ENCODE peak calls at places on chromosomes 6 and 20, in five cellular contexts. One of them, this sample, is unnamed.

GRCh38 chr6:70547313-70547712 is 19.4 kb upstream of the SDHAF4 start:
- DNase-seq in keratinocyte: no peak
- DNase-seq in stomach: no peak
- DNase-seq in HCT116: no peak
- DNase-seq in NB4: peak
- DNase-seq in this sample: peak

GRCh38 chr6:34273242-34273805 is 24.5 kb upstream of the SMIM29 start:
- DNase-seq in keratinocyte: no peak
- DNase-seq in stomach: peak
- DNase-seq in HCT116: no peak
- DNase-seq in NB4: peak
- DNase-seq in this sample: peak

GRCh38 chr6:100657678-100658330 is 193.1 kb upstream of the SIM1 start:
- DNase-seq in keratinocyte: no peak
- DNase-seq in stomach: no peak
- DNase-seq in HCT116: no peak
- DNase-seq in NB4: peak
- DNase-seq in this sample: no peak

GRCh38 chr20:56629464-56630085 is 469 bp downstream of the TFAP2C start:
- DNase-seq in keratinocyte: no peak
- DNase-seq in stomach: no peak
- DNase-seq in HCT116: no peak
- DNase-seq in NB4: no peak
- DNase-seq in this sample: no peak

GRCh38 chr6:129133770-129134192 is 250.8 kb downstream of the LAMA2 start:
- DNase-seq in keratinocyte: no peak
- DNase-seq in stomach: no peak
- DNase-seq in HCT116: no peak
- DNase-seq in NB4: no peak
- DNase-seq in this sample: no peak

GRCh38 chr6:138594042-138594636 is 94.8 kb upstream of the NHSL1 start:
- DNase-seq in keratinocyte: no peak
- DNase-seq in stomach: no peak
- DNase-seq in HCT116: no peak
- DNase-seq in NB4: no peak
- DNase-seq in this sample: no peak

GRCh38 chr6:106547053-106547414 is 82.3 kb downstream of the RTN4IP1 start:
- DNase-seq in keratinocyte: no peak
- DNase-seq in stomach: no peak
- DNase-seq in HCT116: peak
- DNase-seq in NB4: peak
- DNase-seq in this sample: no peak

GRCh38 chr6:42269553-42269952 is 51.9 kb upstream of the MRPS10 start:
- DNase-seq in keratinocyte: no peak
- DNase-seq in stomach: peak
- DNase-seq in HCT116: no peak
- DNase-seq in NB4: no peak
- DNase-seq in this sample: no peak

DNA sequence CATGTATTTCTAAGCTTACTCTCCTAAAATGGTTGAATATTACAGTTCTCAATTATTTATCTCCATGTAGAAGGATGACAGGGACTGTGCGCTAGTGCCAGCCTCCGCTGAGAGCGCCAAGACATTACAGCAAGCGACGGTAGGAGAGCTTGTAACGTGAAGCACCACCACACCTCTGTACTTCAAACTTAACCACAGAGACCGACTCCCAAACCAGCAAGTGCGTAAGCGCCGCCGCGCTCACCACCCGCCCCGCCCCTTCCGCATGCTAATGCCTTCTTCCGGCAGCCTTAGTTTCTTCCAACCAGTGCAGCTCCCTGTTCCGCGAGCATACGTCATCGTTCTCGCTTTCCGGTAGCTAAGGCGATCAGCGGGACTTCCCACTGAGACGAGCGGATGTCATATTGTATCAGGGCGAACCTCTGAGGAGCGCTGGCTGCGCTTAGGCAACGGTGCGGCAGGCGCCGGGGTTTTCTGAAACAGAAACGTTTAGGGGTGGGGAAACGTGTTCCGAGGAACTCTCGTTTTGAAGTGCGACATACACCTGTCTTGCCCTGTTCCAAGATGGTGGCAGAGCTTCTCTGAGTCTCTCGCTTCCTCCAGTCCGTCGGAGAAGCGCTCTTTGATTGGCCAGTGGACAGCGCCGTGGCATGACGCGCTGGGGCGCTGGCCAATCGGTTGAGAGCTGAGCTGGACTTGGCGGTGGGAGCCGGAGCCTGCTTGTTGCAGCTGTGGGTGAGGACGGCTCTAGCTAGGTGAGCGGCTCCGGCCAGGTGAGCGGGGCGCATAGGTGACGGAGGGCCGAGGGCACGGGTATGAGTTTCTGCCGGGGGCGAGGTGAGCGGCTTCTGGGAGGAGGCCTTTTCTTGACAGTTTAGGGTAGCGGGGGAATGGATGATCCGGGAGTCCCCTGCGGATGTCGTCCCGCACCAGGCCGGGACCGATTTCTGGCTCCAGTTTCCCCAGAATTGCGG is at the start of gene SEC23B:
- DNase-seq in keratinocyte: peak
- DNase-seq in stomach: peak
- DNase-seq in HCT116: peak
- DNase-seq in NB4: peak
- DNase-seq in this sample: peak
- H3K4me3 ChIP-seq in keratinocyte: peak
- H3K4me3 ChIP-seq in stomach: peak
- H3K4me3 ChIP-seq in HCT116: peak
- H3K4me3 ChIP-seq in NB4: peak
- H3K4me3 ChIP-seq in this sample: peak

GRCh38 chr6:145569140-145569539 is 166.2 kb downstream of the EPM2A start:
- DNase-seq in keratinocyte: no peak
- DNase-seq in stomach: no peak
- DNase-seq in HCT116: no peak
- DNase-seq in NB4: no peak
- DNase-seq in this sample: no peak
- TF ChIP-seq CTCF in keratinocyte: no peak
- TF ChIP-seq CTCF in stomach: no peak
- TF ChIP-seq CTCF in HCT116: no peak
- TF ChIP-seq CTCF in NB4: no peak
- TF ChIP-seq CTCF in this sample: no peak

GRCh38 chr20:47782920-47783552 is 2.2 kb downstream of the SULF2 start:
- DNase-seq in keratinocyte: no peak
- DNase-seq in stomach: no peak
- DNase-seq in HCT116: no peak
- DNase-seq in NB4: no peak
- DNase-seq in this sample: no peak
- H3K4me3 ChIP-seq in keratinocyte: no peak
- H3K4me3 ChIP-seq in stomach: no peak
- H3K4me3 ChIP-seq in HCT116: no peak
- H3K4me3 ChIP-seq in NB4: no peak
- H3K4me3 ChIP-seq in this sample: no peak

GRCh38 chr6:81752969-81753708 is 658 bp upstream of the TENT5A start:
- DNase-seq in keratinocyte: no peak
- DNase-seq in stomach: peak
- DNase-seq in HCT116: peak
- DNase-seq in NB4: peak
- DNase-seq in this sample: peak
- TF ChIP-seq CTCF in keratinocyte: no peak
- TF ChIP-seq CTCF in stomach: no peak
- TF ChIP-seq CTCF in HCT116: peak
- TF ChIP-seq CTCF in NB4: peak
- TF ChIP-seq CTCF in this sample: peak

DNA sequence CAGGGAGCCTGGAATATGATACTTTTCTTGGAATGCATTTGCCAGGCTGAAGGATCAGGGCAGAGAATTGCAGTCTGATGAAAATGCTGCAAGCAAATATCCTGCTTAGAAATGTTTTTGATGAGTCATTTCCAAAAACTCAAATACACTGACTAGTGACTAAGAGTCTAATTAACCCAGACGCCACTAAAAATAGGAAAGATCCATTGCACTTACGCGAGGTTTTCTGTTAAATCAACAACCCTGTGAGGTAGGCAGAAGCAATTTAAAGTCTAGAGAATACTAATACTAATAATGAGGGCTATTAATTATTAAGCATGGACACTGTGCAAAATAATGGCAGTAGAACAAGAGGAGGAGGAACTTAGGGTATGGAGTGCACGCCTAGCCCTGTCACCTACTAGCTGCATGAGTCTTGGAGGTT is 130.1 kb upstream of the DOK5 start:
- DNase-seq in keratinocyte: no peak
- DNase-seq in stomach: no peak
- DNase-seq in HCT116: peak
- DNase-seq in NB4: no peak
- DNase-seq in this sample: peak
- H3K4me3 ChIP-seq in keratinocyte: no peak
- H3K4me3 ChIP-seq in stomach: no peak
- H3K4me3 ChIP-seq in HCT116: no peak
- H3K4me3 ChIP-seq in NB4: no peak
- H3K4me3 ChIP-seq in this sample: no peak

GRCh38 chr20:39289316-39289715 is 327.2 kb downstream of the DHX35 start:
- DNase-seq in keratinocyte: no peak
- DNase-seq in stomach: no peak
- DNase-seq in HCT116: no peak
- DNase-seq in NB4: peak
- DNase-seq in this sample: no peak
- TF ChIP-seq CTCF in keratinocyte: no peak
- TF ChIP-seq CTCF in stomach: no peak
- TF ChIP-seq CTCF in HCT116: peak
- TF ChIP-seq CTCF in NB4: peak
- TF ChIP-seq CTCF in this sample: no peak